ENCODE peak calls at places on chromosomes 6 and 20, in nine cellular contexts. C is heart right ventricle, B is colonic mucosa, V is fibroblast of mammary gland, S is NCI-H1048, W is mesendoderm, Z is NCI-H345, N is NCI-H446 treated with DMSO at 0.1 percent for 48 hours, O is body of pancreas. U is an unnamed sample.

GRCh38 chr6:89409461-89410035 is 2.5 kb downstream of the RRAGD start:
- DNase-seq in C (no peak), Z (no peak), W (peak; percentile 72), N (no peak), S (no peak), O (no peak), B (no peak), V (no peak), U (no peak)

GRCh38 chr20:7741866-7742265 is 198.4 kb downstream of the HAO1 start:
- DNase-seq in W (no peak), N (no peak), C (no peak), B (no peak), S (no peak), O (no peak), V (peak; percentile 48), Z (no peak), U (no peak)

GRCh38 chr6:35620706-35621105 is 68.0 kb downstream of the FKBP5 start:
- DNase-seq in Z (no peak), N (no peak), W (no peak), B (no peak), C (no peak), V (no peak), S (no peak), O (no peak), U (no peak)

GRCh38 chr20:47262365-47263013 is 94.0 kb downstream of the ZMYND8 start:
- DNase-seq in W (no peak), V (peak; percentile 30), Z (peak; percentile 66), N (no peak), O (no peak), C (no peak), B (no peak), S (no peak), U (no peak)

GRCh38 chr20:3616250-3616649 is 46.9 kb downstream of the GFRA4 start:
- DNase-seq in W (peak; percentile 85), O (peak; percentile 36), Z (no peak), N (no peak), V (no peak), S (no peak), B (no peak), C (peak; percentile 21), U (no peak)

GRCh38 chr6:134379086-134379485 is 61.2 kb upstream of the SGK1 start:
- DNase-seq in O (peak; percentile 90), N (no peak), V (no peak), Z (peak; percentile 77), C (no peak), B (peak; percentile 88), W (peak; percentile 82), S (peak; percentile 82), U (no peak)

GRCh38 chr6:163416640-163417253 is 2.2 kb downstream of the QKI start:
- DNase-seq in C (no peak), O (peak; percentile 73), B (peak; percentile 62), S (peak; percentile 44), N (peak; percentile 24), V (peak; percentile 87), Z (peak; percentile 26), W (peak; percentile 90), U (peak; percentile 88)

GRCh38 chr6:169983651-169984050 is 232.2 kb downstream of the ERMARD start:
- DNase-seq in O (no peak), V (no peak), W (no peak), Z (no peak), S (no peak), B (no peak), N (no peak), C (no peak), U (no peak)

GRCh38 chr6:45434401-45434741 is 56.6 kb upstream of the SUPT3H start:
- DNase-seq in V (no peak), O (no peak), S (no peak), C (no peak), W (no peak), B (no peak), Z (no peak), N (no peak), U (no peak)

GRCh38 chr6:53547815-53548496 is 3.1 kb upstream of the GCLC start:
- DNase-seq in Z (peak; percentile 95), B (peak; percentile 98), S (peak; percentile 87), V (peak; percentile 96), O (peak; percentile 98), W (peak; percentile 97), C (peak; percentile 98), N (peak; percentile 93), U (peak; percentile 95)

GRCh38 chr6:144659202-144659731 is 374.1 kb downstream of the UTRN start:
- DNase-seq in S (no peak), Z (no peak), V (peak; percentile 54), C (no peak), N (no peak), W (peak; percentile 84), O (peak; percentile 61), B (peak; percentile 47), U (no peak)

GRCh38 chr20:37347891-37348642 is 2.1 kb downstream of the SRC start:
- DNase-seq in S (no peak), W (no peak), O (no peak), C (no peak), B (no peak), N (no peak), V (no peak), Z (no peak), U (no peak)

GRCh38 chr6:75602897-75603395 is 1.3 kb downstream of the SENP6 start:
- DNase-seq in B (no peak), V (no peak), W (no peak), O (no peak), N (no peak), C (no peak), S (no peak), Z (no peak), U (peak; percentile 22)

GRCh38 chr6:144264270-144265060 is 20.7 kb upstream of the UTRN start:
- DNase-seq in N (no peak), C (no peak), O (peak; percentile 66), B (no peak), V (peak; percentile 79), Z (no peak), S (no peak), W (peak; percentile 98), U (peak; percentile 90)

U was measured in MCF 10A.